ENCODE peak calls at places on chromosome 19, in seven cellular contexts. One of them, this sample, is unnamed.

GRCh38 chr19:19263886-19264487 is 9.1 kb downstream of the TM6SF2 start:
- DNase-seq in DMS 273 treated with DMSO at 0.1 percent for 48 hours: no peak
- DNase-seq in activated naive CD8-positive, alpha-beta T cell treated with anti-CD3 and anti-CD28 coated beads for 36 hours: no peak
- DNase-seq in stimulated activated CD4-positive, alpha-beta T cell treated with anti-CD3 and anti-CD28 coated beads, TNF-alpha, amount 100 ng/mL, for 24 hours: no peak
- DNase-seq in activated CD4-positive, alpha-beta T cell treated with anti-CD3 and anti-CD28 coated beads, Interleukin-2, amount 50 U/mL, for 1 hour: no peak
- DNase-seq in ovary: no peak
- DNase-seq in NCI-H2081 treated with DMSO at 0.1 percent for 48 hours: no peak
- DNase-seq in this sample: peak; percentile 25

GRCh38 chr19:6866646-6867255 is 20.6 kb upstream of the ADGRE1 start:
- DNase-seq in DMS 273 treated with DMSO at 0.1 percent for 48 hours: no peak
- DNase-seq in stimulated activated CD4-positive, alpha-beta T cell treated with anti-CD3 and anti-CD28 coated beads, TNF-alpha, amount 100 ng/mL, for 24 hours: no peak
- DNase-seq in activated naive CD8-positive, alpha-beta T cell treated with anti-CD3 and anti-CD28 coated beads for 36 hours: no peak
- DNase-seq in NCI-H2081 treated with DMSO at 0.1 percent for 48 hours: no peak
- DNase-seq in activated CD4-positive, alpha-beta T cell treated with anti-CD3 and anti-CD28 coated beads, Interleukin-2, amount 50 U/mL, for 1 hour: no peak
- DNase-seq in ovary: no peak
- DNase-seq in this sample: no peak

GRCh38 chr19:33402421-33403220 is 29.1 kb downstream of the CEBPG start:
- DNase-seq in stimulated activated CD4-positive, alpha-beta T cell treated with anti-CD3 and anti-CD28 coated beads, TNF-alpha, amount 100 ng/mL, for 24 hours: no peak
- DNase-seq in activated CD4-positive, alpha-beta T cell treated with anti-CD3 and anti-CD28 coated beads, Interleukin-2, amount 50 U/mL, for 1 hour: no peak
- DNase-seq in NCI-H2081 treated with DMSO at 0.1 percent for 48 hours: no peak
- DNase-seq in ovary: peak; percentile 15
- DNase-seq in DMS 273 treated with DMSO at 0.1 percent for 48 hours: no peak
- DNase-seq in activated naive CD8-positive, alpha-beta T cell treated with anti-CD3 and anti-CD28 coated beads for 36 hours: no peak
- DNase-seq in this sample: no peak

GRCh38 chr19:28727133-28727834 is 485.7 kb downstream of the UQCRFS1 start:
- DNase-seq in ovary: peak; percentile 17
- DNase-seq in activated naive CD8-positive, alpha-beta T cell treated with anti-CD3 and anti-CD28 coated beads for 36 hours: no peak
- DNase-seq in activated CD4-positive, alpha-beta T cell treated with anti-CD3 and anti-CD28 coated beads, Interleukin-2, amount 50 U/mL, for 1 hour: peak; percentile 43
- DNase-seq in DMS 273 treated with DMSO at 0.1 percent for 48 hours: no peak
- DNase-seq in stimulated activated CD4-positive, alpha-beta T cell treated with anti-CD3 and anti-CD28 coated beads, TNF-alpha, amount 100 ng/mL, for 24 hours: peak; percentile 21
- DNase-seq in NCI-H2081 treated with DMSO at 0.1 percent for 48 hours: no peak
- DNase-seq in this sample: no peak

GRCh38 chr19:15447057-15447456 is 2.7 kb downstream of the WIZ start:
- DNase-seq in NCI-H2081 treated with DMSO at 0.1 percent for 48 hours: no peak
- DNase-seq in activated naive CD8-positive, alpha-beta T cell treated with anti-CD3 and anti-CD28 coated beads for 36 hours: no peak
- DNase-seq in activated CD4-positive, alpha-beta T cell treated with anti-CD3 and anti-CD28 coated beads, Interleukin-2, amount 50 U/mL, for 1 hour: no peak
- DNase-seq in stimulated activated CD4-positive, alpha-beta T cell treated with anti-CD3 and anti-CD28 coated beads, TNF-alpha, amount 100 ng/mL, for 24 hours: no peak
- DNase-seq in ovary: peak; percentile 21
- DNase-seq in DMS 273 treated with DMSO at 0.1 percent for 48 hours: no peak
- DNase-seq in this sample: no peak

GRCh38 chr19:57512845-57513244 is 13.1 kb downstream of the ZNF773 start:
- DNase-seq in activated CD4-positive, alpha-beta T cell treated with anti-CD3 and anti-CD28 coated beads, Interleukin-2, amount 50 U/mL, for 1 hour: no peak
- DNase-seq in DMS 273 treated with DMSO at 0.1 percent for 48 hours: no peak
- DNase-seq in ovary: no peak
- DNase-seq in stimulated activated CD4-positive, alpha-beta T cell treated with anti-CD3 and anti-CD28 coated beads, TNF-alpha, amount 100 ng/mL, for 24 hours: no peak
- DNase-seq in activated naive CD8-positive, alpha-beta T cell treated with anti-CD3 and anti-CD28 coated beads for 36 hours: peak; percentile 4
- DNase-seq in NCI-H2081 treated with DMSO at 0.1 percent for 48 hours: no peak
- DNase-seq in this sample: no peak

GRCh38 chr19:53659292-53659691 is 27.5 kb downstream of the DPRX start:
- DNase-seq in NCI-H2081 treated with DMSO at 0.1 percent for 48 hours: no peak
- DNase-seq in DMS 273 treated with DMSO at 0.1 percent for 48 hours: no peak
- DNase-seq in activated naive CD8-positive, alpha-beta T cell treated with anti-CD3 and anti-CD28 coated beads for 36 hours: no peak
- DNase-seq in ovary: no peak
- DNase-seq in activated CD4-positive, alpha-beta T cell treated with anti-CD3 and anti-CD28 coated beads, Interleukin-2, amount 50 U/mL, for 1 hour: no peak
- DNase-seq in stimulated activated CD4-positive, alpha-beta T cell treated with anti-CD3 and anti-CD28 coated beads, TNF-alpha, amount 100 ng/mL, for 24 hours: no peak
- DNase-seq in this sample: peak; percentile 42

GRCh38 chr19:4069331-4069959 is 2.7 kb upstream of the ZBTB7A start:
- DNase-seq in ovary: no peak
- DNase-seq in stimulated activated CD4-positive, alpha-beta T cell treated with anti-CD3 and anti-CD28 coated beads, TNF-alpha, amount 100 ng/mL, for 24 hours: no peak
- DNase-seq in activated naive CD8-positive, alpha-beta T cell treated with anti-CD3 and anti-CD28 coated beads for 36 hours: peak; percentile 58
- DNase-seq in activated CD4-positive, alpha-beta T cell treated with anti-CD3 and anti-CD28 coated beads, Interleukin-2, amount 50 U/mL, for 1 hour: peak; percentile 32
- DNase-seq in NCI-H2081 treated with DMSO at 0.1 percent for 48 hours: no peak
- DNase-seq in DMS 273 treated with DMSO at 0.1 percent for 48 hours: no peak
- DNase-seq in this sample: no peak

GRCh38 chr19:36973021-36973843 is 57.1 kb downstream of the ZNF568 start:
- DNase-seq in stimulated activated CD4-positive, alpha-beta T cell treated with anti-CD3 and anti-CD28 coated beads, TNF-alpha, amount 100 ng/mL, for 24 hours: peak; percentile 56
- DNase-seq in ovary: peak; percentile 85
- DNase-seq in activated CD4-positive, alpha-beta T cell treated with anti-CD3 and anti-CD28 coated beads, Interleukin-2, amount 50 U/mL, for 1 hour: peak; percentile 70
- DNase-seq in DMS 273 treated with DMSO at 0.1 percent for 48 hours: peak; percentile 86
- DNase-seq in NCI-H2081 treated with DMSO at 0.1 percent for 48 hours: no peak
- DNase-seq in activated naive CD8-positive, alpha-beta T cell treated with anti-CD3 and anti-CD28 coated beads for 36 hours: peak; percentile 77
- DNase-seq in this sample: peak; percentile 96

GRCh38 chr19:31096047-31096446 is 253.2 kb downstream of the TSHZ3 start:
- DNase-seq in activated naive CD8-positive, alpha-beta T cell treated with anti-CD3 and anti-CD28 coated beads for 36 hours: no peak
- DNase-seq in ovary: no peak
- DNase-seq in NCI-H2081 treated with DMSO at 0.1 percent for 48 hours: no peak
- DNase-seq in stimulated activated CD4-positive, alpha-beta T cell treated with anti-CD3 and anti-CD28 coated beads, TNF-alpha, amount 100 ng/mL, for 24 hours: no peak
- DNase-seq in DMS 273 treated with DMSO at 0.1 percent for 48 hours: no peak
- DNase-seq in activated CD4-positive, alpha-beta T cell treated with anti-CD3 and anti-CD28 coated beads, Interleukin-2, amount 50 U/mL, for 1 hour: no peak
- DNase-seq in this sample: no peak

GRCh38 chr19:1104452-1105216 is 840 bp downstream of the GPX4 start:
- DNase-seq in activated naive CD8-positive, alpha-beta T cell treated with anti-CD3 and anti-CD28 coated beads for 36 hours: peak; percentile 87
- DNase-seq in NCI-H2081 treated with DMSO at 0.1 percent for 48 hours: no peak
- DNase-seq in ovary: peak; percentile 83
- DNase-seq in DMS 273 treated with DMSO at 0.1 percent for 48 hours: no peak
- DNase-seq in activated CD4-positive, alpha-beta T cell treated with anti-CD3 and anti-CD28 coated beads, Interleukin-2, amount 50 U/mL, for 1 hour: peak; percentile 66
- DNase-seq in stimulated activated CD4-positive, alpha-beta T cell treated with anti-CD3 and anti-CD28 coated beads, TNF-alpha, amount 100 ng/mL, for 24 hours: peak; percentile 47
- DNase-seq in this sample: peak; percentile 90

GRCh38 chr19:10467104-10467706 is 36.0 kb downstream of the KEAP1 start:
- DNase-seq in DMS 273 treated with DMSO at 0.1 percent for 48 hours: no peak
- DNase-seq in activated CD4-positive, alpha-beta T cell treated with anti-CD3 and anti-CD28 coated beads, Interleukin-2, amount 50 U/mL, for 1 hour: no peak
- DNase-seq in ovary: no peak
- DNase-seq in NCI-H2081 treated with DMSO at 0.1 percent for 48 hours: no peak
- DNase-seq in stimulated activated CD4-positive, alpha-beta T cell treated with anti-CD3 and anti-CD28 coated beads, TNF-alpha, amount 100 ng/mL, for 24 hours: no peak
- DNase-seq in activated naive CD8-positive, alpha-beta T cell treated with anti-CD3 and anti-CD28 coated beads for 36 hours: no peak
- DNase-seq in this sample: no peak

GRCh38 chr19:1901940-1902404 is 3.2 kb upstream of the ADAT3 start:
- DNase-seq in ovary: no peak
- DNase-seq in stimulated activated CD4-positive, alpha-beta T cell treated with anti-CD3 and anti-CD28 coated beads, TNF-alpha, amount 100 ng/mL, for 24 hours: no peak
- DNase-seq in DMS 273 treated with DMSO at 0.1 percent for 48 hours: no peak
- DNase-seq in activated CD4-positive, alpha-beta T cell treated with anti-CD3 and anti-CD28 coated beads, Interleukin-2, amount 50 U/mL, for 1 hour: no peak
- DNase-seq in activated naive CD8-positive, alpha-beta T cell treated with anti-CD3 and anti-CD28 coated beads for 36 hours: no peak
- DNase-seq in NCI-H2081 treated with DMSO at 0.1 percent for 48 hours: no peak
- DNase-seq in this sample: no peak

GRCh38 chr19:48624791-48625723 is 5.8 kb downstream of the SPHK2 start:
- DNase-seq in ovary: peak; percentile 60
- DNase-seq in activated CD4-positive, alpha-beta T cell treated with anti-CD3 and anti-CD28 coated beads, Interleukin-2, amount 50 U/mL, for 1 hour: no peak
- DNase-seq in NCI-H2081 treated with DMSO at 0.1 percent for 48 hours: no peak
- DNase-seq in stimulated activated CD4-positive, alpha-beta T cell treated with anti-CD3 and anti-CD28 coated beads, TNF-alpha, amount 100 ng/mL, for 24 hours: no peak
- DNase-seq in DMS 273 treated with DMSO at 0.1 percent for 48 hours: no peak
- DNase-seq in activated naive CD8-positive, alpha-beta T cell treated with anti-CD3 and anti-CD28 coated beads for 36 hours: no peak
- DNase-seq in this sample: no peak

GRCh38 chr19:44905437-44906160 is at the start of gene APOE:
- DNase-seq in stimulated activated CD4-positive, alpha-beta T cell treated with anti-CD3 and anti-CD28 coated beads, TNF-alpha, amount 100 ng/mL, for 24 hours: no peak
- DNase-seq in NCI-H2081 treated with DMSO at 0.1 percent for 48 hours: no peak
- DNase-seq in ovary: peak; percentile 64
- DNase-seq in activated CD4-positive, alpha-beta T cell treated with anti-CD3 and anti-CD28 coated beads, Interleukin-2, amount 50 U/mL, for 1 hour: no peak
- DNase-seq in activated naive CD8-positive, alpha-beta T cell treated with anti-CD3 and anti-CD28 coated beads for 36 hours: no peak
- DNase-seq in DMS 273 treated with DMSO at 0.1 percent for 48 hours: peak; percentile 26
- DNase-seq in this sample: no peak

GRCh38 chr19:15280048-15280725 is 47.9 kb upstream of the EPHX3 start:
- DNase-seq in DMS 273 treated with DMSO at 0.1 percent for 48 hours: no peak
- DNase-seq in activated CD4-positive, alpha-beta T cell treated with anti-CD3 and anti-CD28 coated beads, Interleukin-2, amount 50 U/mL, for 1 hour: no peak
- DNase-seq in activated naive CD8-positive, alpha-beta T cell treated with anti-CD3 and anti-CD28 coated beads for 36 hours: no peak
- DNase-seq in stimulated activated CD4-positive, alpha-beta T cell treated with anti-CD3 and anti-CD28 coated beads, TNF-alpha, amount 100 ng/mL, for 24 hours: no peak
- DNase-seq in ovary: no peak
- DNase-seq in NCI-H2081 treated with DMSO at 0.1 percent for 48 hours: no peak
- DNase-seq in this sample: no peak

GRCh38 chr19:34712606-34713261 is 21.3 kb upstream of the ZNF181 start:
- DNase-seq in NCI-H2081 treated with DMSO at 0.1 percent for 48 hours: peak; percentile 7
- DNase-seq in activated CD4-positive, alpha-beta T cell treated with anti-CD3 and anti-CD28 coated beads, Interleukin-2, amount 50 U/mL, for 1 hour: peak; percentile 39
- DNase-seq in stimulated activated CD4-positive, alpha-beta T cell treated with anti-CD3 and anti-CD28 coated beads, TNF-alpha, amount 100 ng/mL, for 24 hours: peak; percentile 57
- DNase-seq in DMS 273 treated with DMSO at 0.1 percent for 48 hours: peak; percentile 54
- DNase-seq in activated naive CD8-positive, alpha-beta T cell treated with anti-CD3 and anti-CD28 coated beads for 36 hours: peak; percentile 36
- DNase-seq in ovary: peak; percentile 23
- DNase-seq in this sample: no peak

GRCh38 chr19:16737909-16738308 is 18.3 kb downstream of the NWD1 start:
- DNase-seq in stimulated activated CD4-positive, alpha-beta T cell treated with anti-CD3 and anti-CD28 coated beads, TNF-alpha, amount 100 ng/mL, for 24 hours: no peak
- DNase-seq in activated CD4-positive, alpha-beta T cell treated with anti-CD3 and anti-CD28 coated beads, Interleukin-2, amount 50 U/mL, for 1 hour: no peak
- DNase-seq in DMS 273 treated with DMSO at 0.1 percent for 48 hours: peak; percentile 55
- DNase-seq in ovary: no peak
- DNase-seq in NCI-H2081 treated with DMSO at 0.1 percent for 48 hours: peak; percentile 28
- DNase-seq in activated naive CD8-positive, alpha-beta T cell treated with anti-CD3 and anti-CD28 coated beads for 36 hours: no peak
- DNase-seq in this sample: no peak

GRCh38 chr19:54133312-54133956 is 4.1 kb upstream of the CNOT3 start:
- DNase-seq in activated CD4-positive, alpha-beta T cell treated with anti-CD3 and anti-CD28 coated beads, Interleukin-2, amount 50 U/mL, for 1 hour: no peak
- DNase-seq in stimulated activated CD4-positive, alpha-beta T cell treated with anti-CD3 and anti-CD28 coated beads, TNF-alpha, amount 100 ng/mL, for 24 hours: no peak
- DNase-seq in ovary: no peak
- DNase-seq in activated naive CD8-positive, alpha-beta T cell treated with anti-CD3 and anti-CD28 coated beads for 36 hours: no peak
- DNase-seq in NCI-H2081 treated with DMSO at 0.1 percent for 48 hours: no peak
- DNase-seq in DMS 273 treated with DMSO at 0.1 percent for 48 hours: no peak
- DNase-seq in this sample: no peak